ENCODE peak calls at places on chromosome 20, in five cellular contexts. Y is uterus; U is stimulated activated CD4-positive, alpha-beta T cell treated with anti-CD3 and anti-CD28 coated beads, TNF-alpha, amount 100 ng/mL, for 4 hours; M is HS-5; S is HCT116. K is an unnamed sample.

GRCh38 chr20:52294106-52294628 is 102.6 kb upstream of the ZFP64 start:
- DNase-seq in U (no peak), Y (no peak), M (no peak), S (no peak), K (no peak)

GRCh38 chr20:43568706-43569105 is 9.9 kb downstream of the SGK2 start:
- DNase-seq in M (no peak), Y (no peak), S (no peak), U (no peak), K (no peak)

GRCh38 chr20:49768204-49769124 is 44.2 kb upstream of the SLC9A8 start:
- DNase-seq in U (no peak), Y (peak; percentile 60), M (peak; percentile 99), S (no peak), K (no peak)

GRCh38 chr20:5085380-5085779 is 34.4 kb downstream of the PCNA start:
- DNase-seq in U (no peak), Y (no peak), S (no peak), M (no peak), K (no peak)

GRCh38 chr20:47357296-47358051 is 975 bp upstream of the ZMYND8 start:
- DNase-seq in Y (peak; percentile 86), U (peak; percentile 31), M (no peak), S (peak; percentile 58), K (peak; percentile 43)

GRCh38 chr20:59042151-59042795 is at the start of gene PRELID3B:
- DNase-seq in S (no peak), M (no peak), U (no peak), Y (no peak), K (no peak)

GRCh38 chr20:62791301-62792181 is 4.7 kb upstream of the MRGBP start:
- DNase-seq in Y (peak; percentile 79), U (peak; percentile 61), S (peak; percentile 87), M (peak; percentile 73), K (peak; percentile 68)

GRCh38 chr20:61886721-61887658 is 178.7 kb downstream of the TAF4 start:
- DNase-seq in M (no peak), U (no peak), Y (no peak), S (peak; percentile 23), K (peak; percentile 33)

GRCh38 chr20:38893485-38894090 is 32.6 kb upstream of the FAM83D start:
- DNase-seq in U (peak; percentile 72), M (no peak), Y (peak; percentile 74), S (peak; percentile 19), K (peak; percentile 81)

GRCh38 chr20:31565699-31566331 is 39.3 kb upstream of the ID1 start:
- DNase-seq in M (no peak), Y (no peak), S (no peak), U (no peak), K (no peak)

GRCh38 chr20:37699202-37699601 is 5.4 kb downstream of the CTNNBL1 start:
- DNase-seq in U (no peak), M (no peak), Y (no peak), S (no peak), K (no peak)

GRCh38 chr20:31652917-31653385 is 15.2 kb downstream of the COX4I2 start:
- DNase-seq in Y (no peak), S (no peak), M (peak; percentile 28), U (no peak), K (no peak)

GRCh38 chr20:41173161-41173721 is 35.9 kb downstream of the PLCG1 start:
- DNase-seq in Y (peak; percentile 92), S (peak; percentile 18), U (peak; percentile 37), M (peak; percentile 32), K (peak; percentile 69)

K was measured in naive thymus-derived CD8-positive, alpha-beta T cell.